ENCODE peak calls at places on chromosomes 6 and 20, in eight cellular contexts. V, R, M, G, U, I, Z and K are unnamed samples.

GRCh38 chr20:23668477-23668951 is 20.3 kb downstream of the CST4 start:
- DNase-seq in V (no peak), R (peak), M (peak), G (peak), U (no peak), I (no peak), Z (peak), K (peak)

GRCh38 chr6:161272600-161273355 is 1.1 kb downstream of the AGPAT4 start:
- DNase-seq in V (no peak), R (no peak), M (peak), G (peak), U (no peak), I (no peak), Z (peak), K (no peak)

GRCh38 chr20:26208296-26209091 is 511.8 kb upstream of the ZNF337 start:
- DNase-seq in V (no peak), R (no peak), M (peak), G (peak), U (no peak), I (no peak), Z (peak), K (no peak)

GRCh38 chr20:38339993-38340392 is 6.3 kb upstream of the LBP start:
- DNase-seq in V (no peak), R (no peak), M (no peak), G (no peak), U (no peak), I (no peak), Z (no peak), K (no peak)

GRCh38 chr6:67933278-67933677 is 701.8 kb upstream of the ADGRB3 start:
- DNase-seq in V (no peak), R (peak), M (no peak), G (no peak), U (no peak), I (no peak), Z (no peak), K (no peak)

GRCh38 chr20:61310954-61311353 is 58.9 kb downstream of the CDH4 start:
- DNase-seq in V (no peak), R (no peak), M (no peak), G (no peak), U (no peak), I (no peak), Z (no peak), K (no peak)

GRCh38 chr6:150987371-150987828 is 121.9 kb downstream of the MTHFD1L start:
- DNase-seq in V (no peak), R (no peak), M (no peak), G (no peak), U (no peak), I (no peak), Z (no peak), K (no peak)

GRCh38 chr6:7144810-7145209 is 37.0 kb downstream of the RREB1 start:
- DNase-seq in V (no peak), R (no peak), M (no peak), G (no peak), U (no peak), I (no peak), Z (no peak), K (no peak)

GRCh38 chr6:35385457-35386202 is 43.3 kb downstream of the PPARD start:
- DNase-seq in V (no peak), R (no peak), M (peak), G (peak), U (no peak), I (peak), Z (no peak), K (peak)

GRCh38 chr6:70955441-70956190 is 1.2 kb downstream of the B3GAT2 start:
- DNase-seq in V (peak), R (peak), M (peak), G (peak), U (peak), I (peak), Z (peak), K (peak)

GRCh38 chr6:166471797-166472260 is 89.1 kb upstream of the MPC1 start:
- DNase-seq in V (no peak), R (no peak), M (no peak), G (no peak), U (no peak), I (no peak), Z (peak), K (peak)

GRCh38 chr6:25499851-25500250 is 152.2 kb upstream of the SCGN start:
- DNase-seq in V (no peak), R (no peak), M (peak), G (peak), U (peak), I (no peak), Z (no peak), K (no peak)

GRCh38 chr20:18666803-18667460 is 79.1 kb downstream of the DTD1 start:
- DNase-seq in V (no peak), R (no peak), M (no peak), G (no peak), U (no peak), I (no peak), Z (peak), K (peak)

GRCh38 chr20:3777726-3778629 is 3.3 kb downstream of the SPEF1 start:
- DNase-seq in V (no peak), R (peak), M (peak), G (peak), U (peak), I (peak), Z (peak), K (peak)